ENCODE peak calls at places on chromosomes 7 and 10, in six cellular contexts. M is CD8-positive, alpha-beta memory T cell; P is A673; G is brain microvascular endothelial cell; X is WERI-Rb-1; T is tibial nerve. A is an unnamed sample.

GRCh38 chr7:1193593-1194424 is 33.8 kb upstream of the ZFAND2A start:
- DNase-seq in M (no peak), P (peak), G (no peak), X (peak), T (no peak), A (no peak)

GRCh38 chr10:101241840-101242707 is 12.8 kb upstream of the LBX1 start:
- DNase-seq in M (no peak), P (no peak), G (no peak), X (peak), T (no peak), A (no peak)

GRCh38 chr10:72275351-72276012 is 1.8 kb downstream of the DDIT4 start:
- DNase-seq in M (no peak), P (no peak), G (no peak), X (peak), T (no peak), A (no peak)

GRCh38 chr7:48097511-48098231 is 8.6 kb downstream of the UPP1 start:
- DNase-seq in M (no peak), P (no peak), G (no peak), X (no peak), T (no peak), A (no peak)

GRCh38 chr7:43105521-43106120 is 6.8 kb upstream of the HECW1 start:
- DNase-seq in M (no peak), P (no peak), G (peak), X (no peak), T (no peak), A (no peak)

GRCh38 chr10:22379059-22379458 is 33.8 kb downstream of the SPAG6 start:
- DNase-seq in M (no peak), P (no peak), G (no peak), X (no peak), T (no peak), A (no peak)

GRCh38 chr7:155799514-155799913 is 12.7 kb downstream of the SHH start:
- DNase-seq in M (no peak), P (no peak), G (no peak), X (no peak), T (no peak), A (no peak)

GRCh38 chr7:157337316-157338149 is 729 bp downstream of the DNAJB6 start:
- DNase-seq in M (peak), P (peak), G (peak), X (peak), T (peak), A (peak)

GRCh38 chr7:142803901-142804300 is 33.1 kb downstream of the PRSS2 start:
- DNase-seq in M (no peak), P (no peak), G (no peak), X (no peak), T (no peak), A (no peak)

GRCh38 chr7:38410056-38410455 is 136.6 kb upstream of the TARP start:
- DNase-seq in M (no peak), P (no peak), G (no peak), X (no peak), T (no peak), A (no peak)

GRCh38 chr10:123229927-123230630 is 75.9 kb downstream of the BUB3 start:
- DNase-seq in M (no peak), P (no peak), G (no peak), X (no peak), T (no peak), A (no peak)

GRCh38 chr7:105413887-105414437 is 25.2 kb upstream of the SRPK2 start:
- DNase-seq in M (no peak), P (no peak), G (no peak), X (no peak), T (no peak), A (no peak)

GRCh38 chr10:36036137-36036536 is 394.0 kb upstream of the FZD8 start:
- DNase-seq in M (no peak), P (no peak), G (no peak), X (no peak), T (no peak), A (no peak)

GRCh38 chr7:366171-366916 is 76.4 kb downstream of the FOXL3 start:
- DNase-seq in M (no peak), P (peak), G (peak), X (no peak), T (no peak), A (no peak)

GRCh38 chr7:24778543-24779282 is 21.4 kb upstream of the GSDME start:
- DNase-seq in M (no peak), P (no peak), G (peak), X (peak), T (peak), A (no peak)

GRCh38 chr7:98021588-98022351 is 31.8 kb upstream of the OCM2 start:
- DNase-seq in M (peak), P (peak), G (peak), X (peak), T (peak), A (peak)

GRCh38 chr10:88618496-88618895 is 31.9 kb downstream of the LIPJ start:
- DNase-seq in M (no peak), P (no peak), G (no peak), X (no peak), T (peak), A (no peak)

GRCh38 chr7:87499494-87499893 is 24.0 kb upstream of the ABCB4 start:
- DNase-seq in M (no peak), P (no peak), G (no peak), X (no peak), T (no peak), A (no peak)

GRCh38 chr7:69804962-69805361 is 206.7 kb downstream of the AUTS2 start:
- DNase-seq in M (no peak), P (no peak), G (no peak), X (no peak), T (no peak), A (no peak)
- H3K27ac ChIP-seq in M (no peak), P (no peak), G (no peak), X (no peak), T (no peak), A (no peak)

DNA sequence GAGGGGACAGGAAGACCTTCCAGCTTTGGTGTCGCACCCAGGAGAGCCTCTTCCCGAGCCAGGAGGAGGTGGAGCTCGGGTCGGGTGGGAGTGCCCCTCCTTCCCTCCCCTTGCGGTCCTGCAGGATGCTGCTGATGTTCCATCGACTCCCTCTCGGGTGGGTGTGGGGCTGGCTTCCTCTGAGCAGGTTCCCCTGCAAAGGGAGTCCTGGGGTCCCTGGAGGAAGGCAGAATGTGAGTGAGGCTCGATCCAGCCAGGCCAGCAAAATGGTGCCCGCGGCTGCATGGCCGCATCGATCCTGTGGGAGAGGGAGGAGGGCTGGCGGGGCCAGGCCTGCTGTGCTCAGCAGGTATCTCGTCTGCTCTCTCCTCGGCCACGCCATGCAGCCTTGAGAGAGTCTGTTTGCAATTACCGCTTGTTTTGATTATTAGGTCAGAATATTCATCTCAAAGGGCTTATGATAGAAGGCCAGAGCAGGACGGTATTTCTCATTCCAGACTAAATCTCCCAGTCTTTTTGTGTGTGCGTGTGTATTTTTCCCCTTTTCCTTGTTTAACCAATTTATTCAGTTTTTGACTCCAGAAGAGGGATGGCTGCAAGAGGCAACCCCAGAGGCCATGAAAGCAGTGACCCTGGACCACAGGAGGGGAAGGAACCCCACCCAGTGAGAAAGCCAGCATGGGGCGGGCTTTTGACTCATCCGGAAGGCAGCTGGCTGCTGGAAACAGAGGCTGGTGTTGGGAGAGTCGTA is 137.3 kb upstream of the ZMIZ1 start:
- DNase-seq in M (no peak), P (peak), G (peak), X (no peak), T (peak), A (no peak)
- H3K27ac ChIP-seq in M (no peak), P (no peak), G (peak), X (no peak), T (peak), A (no peak)

DNA sequence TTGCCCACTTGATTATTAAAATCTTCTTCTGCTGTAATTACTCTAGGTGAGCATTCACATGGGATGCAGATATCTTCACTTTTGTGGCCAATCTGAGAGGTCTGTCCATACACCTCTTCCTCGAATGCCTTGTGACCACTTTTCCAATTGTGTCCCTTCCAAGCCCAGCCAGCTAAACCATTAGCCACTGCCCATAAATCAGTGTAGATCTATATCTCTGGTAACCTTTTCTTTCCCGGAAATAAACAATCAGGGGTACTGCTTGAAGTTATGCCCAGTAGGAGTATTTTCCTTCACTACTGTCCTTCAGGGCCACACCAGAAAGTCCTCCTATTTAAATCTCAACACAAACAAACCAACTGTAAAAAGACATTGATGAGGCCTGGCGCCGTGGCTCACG is 104.6 kb upstream of the KCNMA1 start:
- DNase-seq in M (no peak), P (no peak), G (no peak), X (no peak), T (no peak), A (no peak)
- H3K27ac ChIP-seq in M (no peak), P (no peak), G (no peak), X (no peak), T (no peak), A (no peak)

GRCh38 chr10:47060356-47060755 is 149.1 kb downstream of the PTPN20 start:
- DNase-seq in M (no peak), P (no peak), G (no peak), X (no peak), T (no peak), A (no peak)

GRCh38 chr10:47058961-47059391 is 147.7 kb downstream of the PTPN20 start:
- DNase-seq in M (no peak), P (no peak), G (no peak), X (peak), T (no peak), A (no peak)

GRCh38 chr10:47059606-47060311 is 148.5 kb downstream of the PTPN20 start:
- DNase-seq in M (no peak), P (no peak), G (no peak), X (no peak), T (no peak), A (no peak)

GRCh38 chr10:47057471-47057870 is 146.2 kb downstream of the PTPN20 start:
- DNase-seq in M (no peak), P (no peak), G (no peak), X (no peak), T (no peak), A (no peak)

DNA sequence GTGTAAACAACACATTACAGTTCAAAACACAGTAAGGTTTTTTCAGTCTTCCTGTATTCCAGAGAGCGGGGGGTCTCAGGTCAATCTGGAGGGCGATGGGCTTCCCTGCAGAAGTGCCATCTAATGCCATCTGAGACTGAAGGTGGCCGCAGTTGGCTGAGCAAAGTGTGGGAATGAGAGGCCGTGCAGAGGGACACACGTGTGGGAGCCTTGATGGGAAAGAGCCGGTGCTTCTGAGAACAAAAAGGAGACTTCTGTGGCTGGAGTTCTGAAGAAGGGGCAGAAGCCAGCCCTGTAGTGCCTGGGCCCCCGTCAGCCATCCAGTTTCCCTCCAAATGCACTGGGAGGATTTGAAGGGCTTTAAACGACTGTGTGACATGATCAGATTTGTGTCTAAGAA is 147.1 kb downstream of the PTPN20 start:
- DNase-seq in M (no peak), P (no peak), G (no peak), X (no peak), T (no peak), A (no peak)
- H3K27ac ChIP-seq in M (no peak), P (no peak), G (no peak), X (no peak), T (no peak), A (no peak)

GRCh38 chr10:121544301-121544869 is 53.9 kb downstream of the FGFR2 start:
- DNase-seq in M (no peak), P (no peak), G (no peak), X (no peak), T (no peak), A (no peak)

GRCh38 chr10:121543545-121543944 is 54.7 kb downstream of the FGFR2 start:
- DNase-seq in M (no peak), P (no peak), G (no peak), X (no peak), T (no peak), A (no peak)

GRCh38 chr10:121540773-121541395 is 57.4 kb downstream of the FGFR2 start:
- DNase-seq in M (no peak), P (no peak), G (no peak), X (peak), T (no peak), A (no peak)

GRCh38 chr10:121539757-121540156 is 58.5 kb downstream of the FGFR2 start:
- DNase-seq in M (no peak), P (no peak), G (no peak), X (no peak), T (no peak), A (no peak)

DNA sequence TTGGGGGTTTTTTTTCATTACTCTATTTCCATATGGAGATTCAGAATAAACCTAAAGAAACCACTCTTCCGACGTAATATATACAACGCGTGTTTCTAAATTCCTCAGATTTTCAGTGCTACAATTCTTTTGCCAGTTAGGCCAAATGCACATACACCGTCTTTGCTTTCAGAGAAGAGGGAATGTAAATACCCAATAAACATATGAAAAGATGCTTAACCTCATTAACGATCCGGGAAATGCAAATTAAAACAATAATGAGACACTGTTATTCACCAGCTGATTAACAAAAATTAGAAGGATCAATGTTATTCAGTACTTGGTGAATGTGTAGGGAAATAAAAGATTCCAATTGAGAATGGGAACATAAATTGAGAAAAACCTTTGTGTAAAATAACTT is 56.8 kb downstream of the FGFR2 start:
- DNase-seq in M (no peak), P (no peak), G (no peak), X (no peak), T (no peak), A (no peak)
- H3K27ac ChIP-seq in M (no peak), P (no peak), G (no peak), X (no peak), T (no peak), A (no peak)

A was measured in substantia nigra.